ENCODE peak calls at places on chromosomes 5 and 9, in ten cellular contexts. One of them, this sample, is unnamed.

GRCh38 chr5:151448038-151448985 is 909 bp downstream of the SLC36A1 start:
- DNase-seq in uterus: peak; percentile 14
- DNase-seq in tibial nerve: no peak
- DNase-seq in esophagus squamous epithelium: no peak
- DNase-seq in GM23338: peak; percentile 77
- DNase-seq in A549: no peak
- DNase-seq in RWPE1: peak; percentile 56
- DNase-seq in Peyer's patch: peak; percentile 57
- DNase-seq in H9: peak; percentile 62
- DNase-seq in coronary artery: no peak
- DNase-seq in this sample: no peak

GRCh38 chr5:178330791-178331404 is 98.3 kb upstream of the PHYKPL start:
- DNase-seq in A549: no peak
- DNase-seq in uterus: no peak
- DNase-seq in Peyer's patch: no peak
- DNase-seq in RWPE1: no peak
- DNase-seq in tibial nerve: no peak
- DNase-seq in H9: no peak
- DNase-seq in GM23338: no peak
- DNase-seq in esophagus squamous epithelium: no peak
- DNase-seq in coronary artery: no peak
- DNase-seq in this sample: no peak

GRCh38 chr5:1245901-1246576 is 20.9 kb downstream of the SLC6A18 start:
- DNase-seq in GM23338: peak; percentile 29
- DNase-seq in uterus: no peak
- DNase-seq in H9: peak; percentile 40
- DNase-seq in RWPE1: no peak
- DNase-seq in tibial nerve: no peak
- DNase-seq in coronary artery: no peak
- DNase-seq in Peyer's patch: no peak
- DNase-seq in A549: no peak
- DNase-seq in esophagus squamous epithelium: no peak
- DNase-seq in this sample: no peak

GRCh38 chr5:72172832-72173231 is 65.6 kb downstream of the MAP1B start:
- DNase-seq in A549: no peak
- DNase-seq in uterus: no peak
- DNase-seq in H9: no peak
- DNase-seq in esophagus squamous epithelium: no peak
- DNase-seq in GM23338: no peak
- DNase-seq in coronary artery: no peak
- DNase-seq in Peyer's patch: no peak
- DNase-seq in tibial nerve: no peak
- DNase-seq in RWPE1: no peak
- DNase-seq in this sample: no peak

GRCh38 chr9:135519179-135519971 is 1.9 kb upstream of the LCN1 start:
- DNase-seq in coronary artery: no peak
- DNase-seq in H9: no peak
- DNase-seq in GM23338: no peak
- DNase-seq in RWPE1: no peak
- DNase-seq in uterus: no peak
- DNase-seq in Peyer's patch: no peak
- DNase-seq in tibial nerve: no peak
- DNase-seq in A549: no peak
- DNase-seq in esophagus squamous epithelium: no peak
- DNase-seq in this sample: no peak

GRCh38 chr5:157543825-157544622 is 31.6 kb downstream of the ADAM19 start:
- DNase-seq in tibial nerve: no peak
- DNase-seq in A549: no peak
- DNase-seq in coronary artery: no peak
- DNase-seq in RWPE1: no peak
- DNase-seq in Peyer's patch: no peak
- DNase-seq in esophagus squamous epithelium: no peak
- DNase-seq in H9: no peak
- DNase-seq in uterus: peak; percentile 63
- DNase-seq in GM23338: no peak
- DNase-seq in this sample: no peak

GRCh38 chr9:116369706-116370105 is 216.1 kb downstream of the PAPPA start:
- DNase-seq in esophagus squamous epithelium: no peak
- DNase-seq in H9: no peak
- DNase-seq in GM23338: no peak
- DNase-seq in tibial nerve: no peak
- DNase-seq in A549: no peak
- DNase-seq in Peyer's patch: no peak
- DNase-seq in RWPE1: no peak
- DNase-seq in coronary artery: no peak
- DNase-seq in uterus: no peak
- DNase-seq in this sample: no peak

GRCh38 chr5:403995-404394 is 39.0 kb upstream of the EXOC3 start:
- DNase-seq in coronary artery: no peak
- DNase-seq in H9: no peak
- DNase-seq in tibial nerve: no peak
- DNase-seq in Peyer's patch: no peak
- DNase-seq in esophagus squamous epithelium: no peak
- DNase-seq in uterus: no peak
- DNase-seq in A549: no peak
- DNase-seq in GM23338: no peak
- DNase-seq in RWPE1: no peak
- DNase-seq in this sample: no peak

GRCh38 chr5:107469485-107469884 is 201.3 kb downstream of the EFNA5 start:
- DNase-seq in H9: no peak
- DNase-seq in esophagus squamous epithelium: no peak
- DNase-seq in RWPE1: peak; percentile 86
- DNase-seq in coronary artery: no peak
- DNase-seq in tibial nerve: no peak
- DNase-seq in Peyer's patch: no peak
- DNase-seq in GM23338: no peak
- DNase-seq in uterus: no peak
- DNase-seq in A549: peak; percentile 53
- DNase-seq in this sample: no peak

GRCh38 chr9:109730228-109730627 is 49.8 kb upstream of the PALM2AKAP2 start:
- DNase-seq in uterus: no peak
- DNase-seq in GM23338: no peak
- DNase-seq in esophagus squamous epithelium: no peak
- DNase-seq in RWPE1: peak; percentile 97
- DNase-seq in tibial nerve: no peak
- DNase-seq in H9: no peak
- DNase-seq in coronary artery: no peak
- DNase-seq in A549: no peak
- DNase-seq in Peyer's patch: peak; percentile 48
- DNase-seq in this sample: no peak

GRCh38 chr9:136244116-136244775 is 1.4 kb downstream of the QSOX2 start:
- DNase-seq in RWPE1: no peak
- DNase-seq in Peyer's patch: peak; percentile 79
- DNase-seq in tibial nerve: no peak
- DNase-seq in coronary artery: no peak
- DNase-seq in H9: no peak
- DNase-seq in A549: no peak
- DNase-seq in uterus: no peak
- DNase-seq in esophagus squamous epithelium: no peak
- DNase-seq in GM23338: no peak
- DNase-seq in this sample: no peak

GRCh38 chr5:14172149-14172795 is 29.1 kb downstream of the TRIO start:
- DNase-seq in coronary artery: no peak
- DNase-seq in Peyer's patch: no peak
- DNase-seq in RWPE1: no peak
- DNase-seq in tibial nerve: no peak
- DNase-seq in H9: no peak
- DNase-seq in esophagus squamous epithelium: no peak
- DNase-seq in uterus: no peak
- DNase-seq in A549: no peak
- DNase-seq in GM23338: no peak
- DNase-seq in this sample: no peak

GRCh38 chr5:173472784-173473278 is 143.6 kb downstream of the BOD1 start:
- DNase-seq in A549: no peak
- DNase-seq in Peyer's patch: no peak
- DNase-seq in coronary artery: peak; percentile 85
- DNase-seq in H9: no peak
- DNase-seq in RWPE1: no peak
- DNase-seq in uterus: no peak
- DNase-seq in GM23338: no peak
- DNase-seq in esophagus squamous epithelium: no peak
- DNase-seq in tibial nerve: no peak
- DNase-seq in this sample: no peak

GRCh38 chr9:27645166-27645840 is 72.0 kb upstream of the C9orf72 start:
- DNase-seq in Peyer's patch: no peak
- DNase-seq in A549: no peak
- DNase-seq in tibial nerve: no peak
- DNase-seq in GM23338: no peak
- DNase-seq in esophagus squamous epithelium: no peak
- DNase-seq in uterus: no peak
- DNase-seq in H9: no peak
- DNase-seq in coronary artery: no peak
- DNase-seq in RWPE1: no peak
- DNase-seq in this sample: no peak

DNA sequence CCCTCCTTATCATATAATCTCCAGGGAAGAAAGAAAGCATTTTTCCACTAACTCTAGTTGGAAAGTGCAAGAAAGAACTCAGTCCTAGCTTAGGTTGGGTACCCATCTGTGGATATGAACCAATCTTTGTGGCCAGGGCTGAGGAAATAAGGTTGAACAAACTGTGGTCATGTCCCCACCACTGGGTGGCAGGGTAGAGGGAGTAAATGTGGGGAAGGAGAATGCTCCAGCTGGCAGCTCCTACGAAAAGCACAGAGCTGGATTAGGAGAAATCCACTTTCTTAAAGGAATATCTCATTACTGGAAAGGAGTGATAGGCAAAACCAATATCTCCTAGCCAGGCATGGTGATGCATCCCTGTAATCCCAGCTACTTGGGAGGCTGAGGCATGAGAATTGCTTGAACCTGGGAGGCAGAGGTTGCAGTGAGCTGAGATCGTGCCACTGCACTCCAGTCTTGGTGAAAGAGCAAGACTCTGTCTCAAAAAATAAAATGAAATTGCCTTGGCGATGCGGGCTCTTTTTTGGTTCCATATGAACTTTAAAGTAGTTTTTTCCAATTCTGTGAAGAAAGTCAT is 175.1 kb downstream of the CCDC192 start:
- DNase-seq in RWPE1: peak; percentile 58
- DNase-seq in H9: peak; percentile 52
- DNase-seq in esophagus squamous epithelium: no peak
- DNase-seq in Peyer's patch: peak; percentile 69
- DNase-seq in GM23338: peak; percentile 77
- DNase-seq in tibial nerve: no peak
- DNase-seq in coronary artery: no peak
- DNase-seq in A549: peak; percentile 34
- DNase-seq in uterus: no peak
- DNase-seq in this sample: no peak
- TF ChIP-seq CTCF in RWPE1: no peak
- TF ChIP-seq CTCF in H9: peak; percentile 74
- TF ChIP-seq CTCF in esophagus squamous epithelium: peak; percentile 47
- TF ChIP-seq CTCF in Peyer's patch: no peak
- TF ChIP-seq CTCF in GM23338: peak; percentile 86
- TF ChIP-seq CTCF in tibial nerve: no peak
- TF ChIP-seq CTCF in coronary artery: no peak
- TF ChIP-seq CTCF in A549: peak; percentile 62
- TF ChIP-seq CTCF in uterus: no peak
- TF ChIP-seq CTCF in this sample: no peak

GRCh38 chr5:42230839-42231238 is 192.4 kb upstream of the GHR start:
- DNase-seq in H9: no peak
- DNase-seq in GM23338: no peak
- DNase-seq in Peyer's patch: no peak
- DNase-seq in esophagus squamous epithelium: no peak
- DNase-seq in RWPE1: no peak
- DNase-seq in uterus: no peak
- DNase-seq in coronary artery: no peak
- DNase-seq in A549: no peak
- DNase-seq in tibial nerve: no peak
- DNase-seq in this sample: no peak

GRCh38 chr5:42225009-42225408 is 198.2 kb upstream of the GHR start:
- DNase-seq in coronary artery: no peak
- DNase-seq in RWPE1: no peak
- DNase-seq in tibial nerve: no peak
- DNase-seq in A549: no peak
- DNase-seq in GM23338: no peak
- DNase-seq in Peyer's patch: no peak
- DNase-seq in uterus: no peak
- DNase-seq in esophagus squamous epithelium: no peak
- DNase-seq in H9: no peak
- DNase-seq in this sample: no peak

GRCh38 chr5:42228279-42228678 is 195.0 kb upstream of the GHR start:
- DNase-seq in A549: no peak
- DNase-seq in coronary artery: no peak
- DNase-seq in esophagus squamous epithelium: no peak
- DNase-seq in GM23338: no peak
- DNase-seq in tibial nerve: no peak
- DNase-seq in H9: no peak
- DNase-seq in RWPE1: no peak
- DNase-seq in Peyer's patch: no peak
- DNase-seq in uterus: no peak
- DNase-seq in this sample: no peak
- TF ChIP-seq CTCF in A549: no peak
- TF ChIP-seq CTCF in coronary artery: no peak
- TF ChIP-seq CTCF in esophagus squamous epithelium: no peak
- TF ChIP-seq CTCF in GM23338: peak; percentile 39
- TF ChIP-seq CTCF in tibial nerve: no peak
- TF ChIP-seq CTCF in H9: no peak
- TF ChIP-seq CTCF in RWPE1: no peak
- TF ChIP-seq CTCF in Peyer's patch: no peak
- TF ChIP-seq CTCF in uterus: no peak
- TF ChIP-seq CTCF in this sample: no peak

DNA sequence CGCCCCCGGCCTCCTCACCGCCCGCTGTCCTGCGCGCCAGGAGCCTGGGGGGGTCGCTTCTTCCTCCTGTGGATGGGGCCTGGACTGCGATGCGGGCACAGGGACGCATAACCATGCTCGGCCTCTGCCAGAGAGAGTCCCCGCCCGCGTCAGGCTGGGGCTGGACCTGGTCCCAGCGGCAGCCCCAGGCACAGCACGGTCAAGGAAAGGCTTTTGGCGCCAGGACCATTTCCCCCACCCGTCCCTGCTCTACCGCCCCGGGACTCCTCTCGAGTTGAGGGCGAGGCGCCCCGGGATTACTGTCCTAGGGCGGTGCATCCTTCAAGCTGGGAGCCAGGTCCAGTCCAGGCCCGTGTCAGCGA is 356 bp downstream of the MXD3 start:
- DNase-seq in uterus: no peak
- DNase-seq in H9: peak; percentile 51
- DNase-seq in A549: no peak
- DNase-seq in tibial nerve: no peak
- DNase-seq in esophagus squamous epithelium: no peak
- DNase-seq in coronary artery: no peak
- DNase-seq in Peyer's patch: no peak
- DNase-seq in RWPE1: no peak
- DNase-seq in GM23338: no peak
- DNase-seq in this sample: no peak
- TF ChIP-seq CTCF in uterus: no peak
- TF ChIP-seq CTCF in H9: no peak
- TF ChIP-seq CTCF in A549: no peak
- TF ChIP-seq CTCF in tibial nerve: no peak
- TF ChIP-seq CTCF in esophagus squamous epithelium: no peak
- TF ChIP-seq CTCF in coronary artery: no peak
- TF ChIP-seq CTCF in Peyer's patch: no peak
- TF ChIP-seq CTCF in RWPE1: no peak
- TF ChIP-seq CTCF in GM23338: no peak
- TF ChIP-seq CTCF in this sample: no peak

DNA sequence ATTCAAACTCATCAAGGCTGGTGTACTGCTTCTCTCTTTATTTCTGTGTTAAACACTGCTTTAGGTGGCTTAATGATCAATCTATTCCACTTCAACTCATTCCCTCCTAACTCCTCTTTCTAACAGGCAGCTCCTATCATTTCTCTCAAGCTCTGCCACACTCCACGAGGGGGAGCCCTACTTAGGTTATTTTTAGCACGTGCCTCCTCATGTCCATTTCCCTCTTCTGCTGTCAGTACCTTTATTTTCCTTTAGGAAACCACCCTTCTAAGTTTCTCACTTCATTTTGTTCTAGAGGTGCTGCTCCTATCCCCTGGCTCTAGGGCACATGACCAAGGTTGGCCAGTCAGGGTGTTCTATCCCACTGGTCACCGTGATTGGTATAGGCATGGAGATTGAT is 6.7 kb upstream of the BRINP1 start:
- DNase-seq in A549: peak; percentile 10
- DNase-seq in H9: peak; percentile 69
- DNase-seq in GM23338: peak; percentile 87
- DNase-seq in coronary artery: no peak
- DNase-seq in esophagus squamous epithelium: no peak
- DNase-seq in RWPE1: peak; percentile 26
- DNase-seq in uterus: no peak
- DNase-seq in tibial nerve: no peak
- DNase-seq in Peyer's patch: peak; percentile 47
- DNase-seq in this sample: no peak
- TF ChIP-seq CTCF in A549: peak; percentile 21
- TF ChIP-seq CTCF in H9: peak; percentile 79
- TF ChIP-seq CTCF in GM23338: peak; percentile 84
- TF ChIP-seq CTCF in coronary artery: no peak
- TF ChIP-seq CTCF in esophagus squamous epithelium: peak; percentile 13
- TF ChIP-seq CTCF in RWPE1: peak; percentile 29
- TF ChIP-seq CTCF in uterus: no peak
- TF ChIP-seq CTCF in tibial nerve: no peak
- TF ChIP-seq CTCF in Peyer's patch: no peak
- TF ChIP-seq CTCF in this sample: peak; percentile 38

This sample was measured in mesothelial cell of epicardium.